ENCODE peak calls at places on chromosomes 2 and 18, in five cellular contexts. H is NCI-H1436, S is EL, P is prostate gland, J is EH. Y is an unnamed sample.

GRCh38 chr2:43318791-43319190 is 92.4 kb upstream of the ZFP36L2 start:
- DNase-seq in H (no peak), S (peak), P (no peak), J (peak), Y (no peak)

GRCh38 chr2:62705859-62706720 is 577 bp downstream of the EHBP1 start:
- DNase-seq in H (peak), S (peak), P (peak), J (peak), Y (peak)

GRCh38 chr18:59629894-59630293 is 67.3 kb downstream of the CCBE1 start:
- DNase-seq in H (no peak), S (no peak), P (no peak), J (no peak), Y (no peak)

GRCh38 chr2:226828164-226828563 is 7.7 kb upstream of the RHBDD1 start:
- DNase-seq in H (no peak), S (peak), P (no peak), J (peak), Y (no peak)

GRCh38 chr2:142495141-142495540 is 364.3 kb upstream of the LRP1B start:
- DNase-seq in H (no peak), S (no peak), P (no peak), J (no peak), Y (no peak)

GRCh38 chr2:68426885-68427579 is 40.1 kb downstream of the FBXO48 start:
- DNase-seq in H (no peak), S (peak), P (no peak), J (peak), Y (peak)

GRCh38 chr18:45548614-45549013 is 66.7 kb upstream of the SLC14A2 start:
- DNase-seq in H (no peak), S (no peak), P (no peak), J (no peak), Y (no peak)

GRCh38 chr2:239098288-239098970 is 250.5 kb downstream of the TWIST2 start:
- DNase-seq in H (no peak), S (peak), P (no peak), J (peak), Y (no peak)

GRCh38 chr2:84924173-84925106 is 19.0 kb downstream of the TMSB10 start:
- DNase-seq in H (no peak), S (peak), P (no peak), J (peak), Y (peak)

GRCh38 chr2:231922945-231923344 is 3.3 kb downstream of the NPPC start:
- DNase-seq in H (no peak), S (no peak), P (no peak), J (no peak), Y (no peak)

GRCh38 chr2:211351998-211352397 is 795.6 kb downstream of the CPS1 start:
- DNase-seq in H (peak), S (no peak), P (no peak), J (no peak), Y (no peak)

GRCh38 chr2:167334343-167334742 is 446.1 kb downstream of the XIRP2 start:
- DNase-seq in H (no peak), S (no peak), P (no peak), J (no peak), Y (no peak)

GRCh38 chr2:101622210-101622609 is 75.3 kb upstream of the MAP4K4 start:
- DNase-seq in H (no peak), S (no peak), P (no peak), J (no peak), Y (no peak)

GRCh38 chr2:68365087-68365486 is at the start of gene PLEK:
- DNase-seq in H (no peak), S (no peak), P (no peak), J (no peak), Y (no peak)

Y was measured in stimulated activated naive CD4-positive, alpha-beta T cell treated with Interleukin-2 at 50 U/mL for 16 hours.